ENCODE peak calls at places on chromosomes 4 and X, in four cellular contexts. M, J, B and L are unnamed samples.

GRCh38 chr4:53273726-53274125 is 92.1 kb downstream of the SCFD2 start:
- DNase-seq in M (peak), J (no peak), B (no peak), L (no peak)

GRCh38 chr4:113474017-113474416 is 287.5 kb downstream of the CAMK2D start:
- DNase-seq in J (no peak), B (no peak), M (peak), L (no peak)

GRCh38 chr4:98682719-98683118 is 24.3 kb upstream of the TSPAN5 start:
- DNase-seq in B (no peak), J (no peak), M (peak), L (no peak)

GRCh38 chr4:175330652-175331051 is 412.5 kb downstream of the ADAM29 start:
- DNase-seq in B (no peak), M (peak), J (no peak), L (no peak)

GRCh38 chr4:48194986-48195773 is 61.1 kb upstream of the TXK start:
- DNase-seq in B (no peak), J (peak), M (peak), L (no peak)

GRCh38 chrX:40081679-40082068 is 16.1 kb downstream of the BCOR start:
- DNase-seq in B (peak), J (no peak), M (no peak), L (no peak)

GRCh38 chrX:110992611-110993010 is 103.4 kb upstream of the PAK3 start:
- DNase-seq in M (peak), B (no peak), J (peak), L (peak)

GRCh38 chr4:182904271-182904761 is 12.9 kb downstream of the DCTD start:
- DNase-seq in J (no peak), M (no peak), B (no peak), L (no peak)

GRCh38 chr4:141807073-141807472 is 170.7 kb downstream of the IL15 start:
- DNase-seq in M (peak), J (no peak), B (no peak), L (no peak)

GRCh38 chrX:29215251-29215650 is 628.0 kb downstream of the IL1RAPL1 start:
- DNase-seq in J (no peak), B (no peak), M (peak), L (no peak)

GRCh38 chr4:114078636-114079035 is 99.2 kb upstream of the ARSJ start:
- DNase-seq in B (no peak), M (peak), J (no peak), L (no peak)

GRCh38 chr4:1156069-1156468 is 16.3 kb downstream of the SPON2 start:
- DNase-seq in M (no peak), J (no peak), B (no peak), L (no peak)

GRCh38 chrX:11435568-11435967 is 142.4 kb downstream of the AMELX start:
- DNase-seq in B (no peak), M (peak), J (peak), L (no peak)

GRCh38 chr4:66062044-66062443 is 391.8 kb upstream of the EPHA5 start:
- DNase-seq in M (peak), J (no peak), B (no peak), L (no peak)

GRCh38 chr4:6201580-6202091 is 1.3 kb upstream of the JAKMIP1 start:
- DNase-seq in J (peak), B (no peak), M (no peak), L (no peak)

GRCh38 chr4:54333657-54334056 is 104.6 kb downstream of the PDGFRA start:
- DNase-seq in J (no peak), B (no peak), M (no peak), L (no peak)

GRCh38 chrX:106730385-106730784 is 3.9 kb downstream of the RNF128 start:
- DNase-seq in M (no peak), B (no peak), J (no peak), L (no peak)

GRCh38 chr4:159484049-159484448 is 381.2 kb downstream of the RAPGEF2 start:
- DNase-seq in J (no peak), M (no peak), B (no peak), L (no peak)

GRCh38 chr4:142030010-142030409 is 393.6 kb downstream of the IL15 start:
- DNase-seq in B (no peak), M (no peak), J (no peak), L (no peak)

GRCh38 chrX:153684447-153685178 is 3.1 kb upstream of the SLC6A8 start:
- DNase-seq in J (no peak), B (peak), M (no peak), L (no peak)
- TF ChIP-seq CTCF in J (no peak), B (no peak), M (no peak), L (no peak)

DNA sequence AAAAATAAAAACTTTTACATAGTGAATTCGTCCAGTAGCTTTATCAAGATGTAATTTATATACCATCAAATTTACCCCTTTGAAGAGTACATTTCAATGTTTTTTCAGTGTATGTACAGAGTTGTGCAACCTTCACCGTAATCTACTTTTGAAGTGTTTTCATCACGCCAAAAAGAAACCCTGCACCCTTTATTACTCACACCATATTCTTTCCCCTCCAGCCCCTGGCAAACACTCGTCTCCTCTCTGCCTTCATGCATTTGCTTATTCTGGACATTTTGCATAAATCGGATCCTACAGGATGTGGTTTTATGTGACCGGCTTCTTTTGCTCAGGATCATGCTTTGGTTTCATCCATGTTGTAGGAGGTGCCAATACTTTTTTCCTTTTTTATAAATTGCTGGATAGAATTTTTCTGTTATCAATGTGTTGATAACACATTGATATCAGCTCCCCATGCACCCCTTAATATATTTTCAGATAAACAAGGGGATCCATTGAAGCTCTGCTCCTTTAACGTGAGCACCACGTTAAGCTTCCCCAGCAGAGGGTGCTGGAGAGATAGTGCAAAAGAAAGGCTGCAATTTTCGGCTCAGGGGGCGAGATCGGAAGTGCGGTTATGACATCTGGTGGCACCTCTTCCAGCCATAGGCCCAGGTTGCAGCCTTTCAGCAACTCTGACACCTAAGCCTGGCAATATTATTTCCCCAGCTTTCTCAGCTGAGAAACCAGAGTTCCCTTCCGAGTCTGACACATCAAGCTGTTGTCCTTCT is 100.1 kb upstream of the VCX3B start:
- DNase-seq in J (peak), M (no peak), B (no peak), L (peak)
- TF ChIP-seq CTCF in J (peak), M (peak), B (peak), L (no peak)

GRCh38 chr4:56435001-56435747 is at the start of gene PPAT:
- DNase-seq in B (peak), M (peak), J (peak), L (peak)
- TF ChIP-seq CTCF in B (peak), M (no peak), J (peak), L (peak)

GRCh38 chr4:138090918-138091659 is 151.1 kb downstream of the SLC7A11 start:
- DNase-seq in J (no peak), B (no peak), M (no peak), L (no peak)
- TF ChIP-seq CTCF in J (no peak), B (no peak), M (no peak), L (no peak)

DNA sequence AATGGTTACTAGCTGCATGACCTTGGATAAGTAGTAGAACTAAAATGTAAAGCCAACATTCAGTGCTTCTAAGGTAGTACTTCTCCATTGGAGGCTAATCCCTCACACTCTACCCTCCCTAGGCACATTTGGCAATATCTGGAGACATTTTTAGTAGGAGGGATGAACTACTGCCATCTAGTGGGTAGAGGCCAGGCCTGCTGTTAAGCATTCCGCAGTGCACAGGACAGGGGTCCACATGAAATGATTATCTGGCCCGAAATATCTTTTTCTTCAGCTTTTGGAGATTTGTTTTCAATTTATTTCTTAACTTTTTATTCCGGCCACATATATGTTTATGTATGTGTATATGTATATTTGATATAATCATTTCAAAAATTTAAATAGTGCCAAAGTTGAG is 36.0 kb upstream of the SPANXC start:
- DNase-seq in J (peak), M (peak), B (no peak), L (no peak)
- TF ChIP-seq CTCF in J (peak), M (peak), B (peak), L (peak)

GRCh38 chr4:151105454-151106032 is 6.1 kb downstream of the RPS3A start:
- DNase-seq in J (no peak), B (no peak), M (no peak), L (no peak)
- TF ChIP-seq CTCF in J (no peak), B (no peak), M (no peak), L (no peak)

DNA sequence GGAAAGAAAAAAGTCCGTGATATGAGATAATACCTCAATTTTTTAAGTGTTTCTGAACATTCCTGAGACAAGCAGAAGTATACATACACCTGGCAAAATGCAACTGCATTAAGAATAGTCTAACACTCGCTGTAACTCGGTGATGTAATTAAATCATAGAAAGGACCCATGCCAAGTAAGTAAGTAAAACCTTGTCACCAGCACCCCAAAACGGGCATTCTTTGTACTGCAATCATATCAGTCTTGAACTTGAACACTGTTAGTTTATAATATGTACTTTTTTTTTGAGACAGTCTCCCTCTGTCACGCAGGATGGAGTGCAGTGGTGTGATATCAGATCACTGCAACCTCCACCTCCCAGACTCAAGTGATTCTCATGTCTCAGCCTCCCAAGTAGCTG is 47.4 kb downstream of the SMIM14 start:
- DNase-seq in J (no peak), B (no peak), M (peak), L (no peak)
- TF ChIP-seq CTCF in J (no peak), B (no peak), M (peak), L (no peak)

GRCh38 chrX:18594079-18594478 is 77.8 kb downstream of the RS1 start:
- DNase-seq in J (no peak), B (no peak), M (no peak), L (no peak)

GRCh38 chrX:18591834-18592233 is 80.1 kb downstream of the RS1 start:
- DNase-seq in M (no peak), J (no peak), B (no peak), L (no peak)

GRCh38 chrX:18598413-18598812 is 73.5 kb downstream of the RS1 start:
- DNase-seq in J (no peak), M (no peak), B (no peak), L (no peak)

DNA sequence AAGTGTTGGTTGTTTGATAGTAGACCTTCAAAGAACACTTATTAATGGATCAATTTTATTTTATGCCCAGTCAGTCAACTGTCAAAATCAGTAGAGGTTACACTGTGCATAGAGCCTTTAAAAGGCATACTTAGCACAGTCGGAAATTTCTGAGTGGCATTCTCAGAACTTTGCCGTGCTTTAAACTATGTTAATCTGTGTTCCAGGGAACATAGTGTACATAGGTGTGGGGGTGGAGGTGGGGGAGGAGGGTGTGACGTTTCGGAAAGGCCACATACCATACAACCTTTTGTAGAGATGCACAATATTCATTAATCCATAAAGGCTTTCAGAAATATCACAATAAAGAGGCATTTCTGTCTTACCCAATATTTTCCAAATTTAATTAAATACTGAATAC is 75.8 kb downstream of the RS1 start:
- DNase-seq in M (no peak), B (no peak), J (no peak), L (no peak)
- TF ChIP-seq CTCF in M (no peak), B (no peak), J (no peak), L (no peak)

GRCh38 chr4:76374744-76375143 is 46.2 kb downstream of the CCDC158 start:
- DNase-seq in J (no peak), M (no peak), B (no peak), L (no peak)
- TF ChIP-seq CTCF in J (no peak), M (no peak), B (no peak), L (no peak)